ENCODE peak calls at places on chromosome 22, in five cellular contexts. One of them, this sample, is unnamed.

GRCh38 chr22:31647066-31647465 is 14.9 kb downstream of the PISD start:
- DNase-seq in H1: no peak
- DNase-seq in HCT116: no peak
- DNase-seq in SK-N-SH: no peak
- DNase-seq in GM12878: no peak
- DNase-seq in this sample: no peak

GRCh38 chr22:46500201-46500600 is 37.2 kb downstream of the CELSR1 start:
- DNase-seq in H1: peak
- DNase-seq in HCT116: no peak
- DNase-seq in SK-N-SH: no peak
- DNase-seq in GM12878: no peak
- DNase-seq in this sample: peak

GRCh38 chr22:30327864-30328345 is 1.2 kb upstream of the TBC1D10A start:
- DNase-seq in H1: no peak
- DNase-seq in HCT116: peak
- DNase-seq in SK-N-SH: peak
- DNase-seq in GM12878: no peak
- DNase-seq in this sample: no peak

GRCh38 chr22:46068908-46069481 is 81.3 kb upstream of the PPARA start:
- DNase-seq in H1: no peak
- DNase-seq in HCT116: no peak
- DNase-seq in SK-N-SH: no peak
- DNase-seq in GM12878: no peak
- DNase-seq in this sample: no peak

GRCh38 chr22:47787501-47788227 is 1025.2 kb downstream of the TBC1D22A start:
- DNase-seq in H1: no peak
- DNase-seq in HCT116: no peak
- DNase-seq in SK-N-SH: no peak
- DNase-seq in GM12878: no peak
- DNase-seq in this sample: no peak

GRCh38 chr22:21727768-21728167 is 7.8 kb downstream of the YPEL1 start:
- DNase-seq in H1: no peak
- DNase-seq in HCT116: no peak
- DNase-seq in SK-N-SH: no peak
- DNase-seq in GM12878: no peak
- DNase-seq in this sample: no peak

GRCh38 chr22:43011079-43011478 is 3.9 kb downstream of the PACSIN2 start:
- DNase-seq in H1: no peak
- DNase-seq in HCT116: no peak
- DNase-seq in SK-N-SH: no peak
- DNase-seq in GM12878: no peak
- DNase-seq in this sample: no peak

GRCh38 chr22:19629331-19629719 is 85.0 kb upstream of the SEPTIN5 start:
- DNase-seq in H1: no peak
- DNase-seq in HCT116: no peak
- DNase-seq in SK-N-SH: no peak
- DNase-seq in GM12878: no peak
- DNase-seq in this sample: no peak

GRCh38 chr22:20249797-20250354 is 18.2 kb downstream of the RTN4R start:
- DNase-seq in H1: no peak
- DNase-seq in HCT116: no peak
- DNase-seq in SK-N-SH: no peak
- DNase-seq in GM12878: no peak
- DNase-seq in this sample: no peak

GRCh38 chr22:21082248-21082647 is 36.5 kb downstream of the LRRC74B start:
- DNase-seq in H1: no peak
- DNase-seq in HCT116: no peak
- DNase-seq in SK-N-SH: no peak
- DNase-seq in GM12878: no peak
- DNase-seq in this sample: no peak

GRCh38 chr22:20587206-20587958 is 80.0 kb downstream of the MED15 start:
- DNase-seq in H1: no peak
- DNase-seq in HCT116: no peak
- DNase-seq in SK-N-SH: no peak
- DNase-seq in GM12878: no peak
- DNase-seq in this sample: no peak

GRCh38 chr22:32480238-32480637 is 5.6 kb downstream of the FBXO7 start:
- DNase-seq in H1: no peak
- DNase-seq in HCT116: no peak
- DNase-seq in SK-N-SH: no peak
- DNase-seq in GM12878: no peak
- DNase-seq in this sample: no peak

GRCh38 chr22:45101828-45102227 is 61.9 kb upstream of the NUP50 start:
- DNase-seq in H1: no peak
- DNase-seq in HCT116: no peak
- DNase-seq in SK-N-SH: peak
- DNase-seq in GM12878: no peak
- DNase-seq in this sample: peak

GRCh38 chr22:33405194-33405593 is 347.0 kb upstream of the SYN3 start:
- DNase-seq in H1: no peak
- DNase-seq in HCT116: no peak
- DNase-seq in SK-N-SH: no peak
- DNase-seq in GM12878: no peak
- DNase-seq in this sample: no peak

GRCh38 chr22:21026783-21027692 is 5.3 kb downstream of the SLC7A4 start:
- DNase-seq in H1: no peak
- DNase-seq in HCT116: no peak
- DNase-seq in SK-N-SH: no peak
- DNase-seq in GM12878: no peak
- DNase-seq in this sample: no peak

GRCh38 chr22:19149047-19149883 is 827 bp downstream of the GSC2 start:
- DNase-seq in H1: no peak
- DNase-seq in HCT116: no peak
- DNase-seq in SK-N-SH: peak
- DNase-seq in GM12878: no peak
- DNase-seq in this sample: no peak

GRCh38 chr22:30562391-30562790 is 12.1 kb downstream of the GAL3ST1 start:
- DNase-seq in H1: no peak
- DNase-seq in HCT116: peak
- DNase-seq in SK-N-SH: no peak
- DNase-seq in GM12878: no peak
- DNase-seq in this sample: no peak

GRCh38 chr22:20438678-20439492 is 1.3 kb upstream of the SCARF2 start:
- DNase-seq in H1: no peak
- DNase-seq in HCT116: no peak
- DNase-seq in SK-N-SH: peak
- DNase-seq in GM12878: no peak
- DNase-seq in this sample: no peak

GRCh38 chr22:24536089-24536488 is 18.8 kb downstream of the GUCD1 start:
- DNase-seq in H1: no peak
- DNase-seq in HCT116: no peak
- DNase-seq in SK-N-SH: no peak
- DNase-seq in GM12878: no peak
- DNase-seq in this sample: no peak

GRCh38 chr22:31836010-31836409 is 82.2 kb downstream of the DEPDC5 start:
- DNase-seq in H1: no peak
- DNase-seq in HCT116: no peak
- DNase-seq in SK-N-SH: no peak
- DNase-seq in GM12878: no peak
- DNase-seq in this sample: no peak

GRCh38 chr22:46996595-46997310 is 234.3 kb downstream of the TBC1D22A start:
- DNase-seq in H1: no peak
- DNase-seq in HCT116: no peak
- DNase-seq in SK-N-SH: peak
- DNase-seq in GM12878: no peak
- DNase-seq in this sample: no peak

GRCh38 chr22:45754822-45755221 is 83.2 kb downstream of the ATXN10 start:
- DNase-seq in H1: no peak
- DNase-seq in HCT116: no peak
- DNase-seq in SK-N-SH: no peak
- DNase-seq in GM12878: no peak
- DNase-seq in this sample: no peak

GRCh38 chr22:47055921-47056320 is 293.5 kb downstream of the TBC1D22A start:
- DNase-seq in H1: no peak
- DNase-seq in HCT116: no peak
- DNase-seq in SK-N-SH: no peak
- DNase-seq in GM12878: no peak
- DNase-seq in this sample: no peak

GRCh38 chr22:20087319-20088262 is 7.5 kb downstream of the DGCR8 start:
- DNase-seq in H1: no peak
- DNase-seq in HCT116: no peak
- DNase-seq in SK-N-SH: no peak
- DNase-seq in GM12878: no peak
- DNase-seq in this sample: no peak

GRCh38 chr22:48473202-48473601 is 1354.5 kb downstream of the BRD1 start:
- DNase-seq in H1: no peak
- DNase-seq in HCT116: no peak
- DNase-seq in SK-N-SH: no peak
- DNase-seq in GM12878: no peak
- DNase-seq in this sample: no peak

GRCh38 chr22:30240541-30241417 is 5.8 kb downstream of the LIF start:
- DNase-seq in H1: no peak
- DNase-seq in HCT116: no peak
- DNase-seq in SK-N-SH: no peak
- DNase-seq in GM12878: no peak
- DNase-seq in this sample: no peak

GRCh38 chr22:43274595-43275240 is 68.5 kb downstream of the SCUBE1 start:
- DNase-seq in H1: no peak
- DNase-seq in HCT116: no peak
- DNase-seq in SK-N-SH: no peak
- DNase-seq in GM12878: no peak
- DNase-seq in this sample: no peak

GRCh38 chr22:42683599-42684283 is 34.5 kb upstream of the CYB5R3 start:
- DNase-seq in H1: no peak
- DNase-seq in HCT116: no peak
- DNase-seq in SK-N-SH: peak
- DNase-seq in GM12878: no peak
- DNase-seq in this sample: no peak

GRCh38 chr22:30312053-30312452 is 14.7 kb downstream of the TBC1D10A start:
- DNase-seq in H1: no peak
- DNase-seq in HCT116: peak
- DNase-seq in SK-N-SH: no peak
- DNase-seq in GM12878: no peak
- DNase-seq in this sample: no peak

DNA sequence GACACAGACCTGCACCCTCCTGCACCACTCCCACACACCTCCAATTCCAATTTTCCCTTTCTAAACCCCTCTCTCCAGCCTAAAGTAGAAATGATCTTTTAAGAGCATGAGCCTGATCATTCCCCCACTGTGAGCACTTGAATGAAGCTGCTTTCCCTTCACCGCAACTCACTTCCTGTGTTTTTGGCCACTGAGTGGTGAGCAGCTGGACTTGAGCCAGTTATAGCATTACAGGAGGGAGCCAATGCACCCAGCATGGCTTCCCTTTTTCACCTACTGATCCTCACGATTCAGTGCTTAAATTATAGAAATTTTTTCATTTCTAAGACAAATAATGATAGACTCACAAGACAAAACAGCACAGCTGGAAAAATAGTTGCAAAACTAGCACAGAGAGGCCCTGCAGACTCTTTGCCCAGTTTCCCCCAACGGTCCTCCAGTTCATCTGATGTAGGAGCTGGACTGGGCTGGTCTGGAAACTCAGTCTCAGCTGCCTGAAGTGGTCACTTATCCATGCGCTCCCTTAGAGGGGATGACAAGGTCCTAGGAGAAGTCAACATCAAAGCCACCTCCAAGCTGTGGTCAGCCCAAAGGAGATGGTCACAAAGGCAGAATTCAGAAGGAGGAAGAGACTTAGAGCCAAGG is 9.8 kb upstream of the APOL4 start:
- DNase-seq in H1: no peak
- DNase-seq in HCT116: no peak
- DNase-seq in SK-N-SH: no peak
- DNase-seq in GM12878: no peak
- DNase-seq in this sample: no peak
- TF ChIP-seq YY1 in H1: no peak
- TF ChIP-seq YY1 in HCT116: no peak
- TF ChIP-seq YY1 in SK-N-SH: no peak
- TF ChIP-seq YY1 in GM12878: no peak
- TF ChIP-seq YY1 in this sample: no peak

GRCh38 chr22:18068991-18069390 is 8.8 kb upstream of the PEX26 start:
- DNase-seq in H1: no peak
- DNase-seq in HCT116: no peak
- DNase-seq in SK-N-SH: no peak
- DNase-seq in GM12878: no peak
- DNase-seq in this sample: no peak

GRCh38 chr22:18068381-18068988 is 9.3 kb upstream of the PEX26 start:
- DNase-seq in H1: no peak
- DNase-seq in HCT116: no peak
- DNase-seq in SK-N-SH: no peak
- DNase-seq in GM12878: no peak
- DNase-seq in this sample: no peak

GRCh38 chr22:18071968-18072310 is 5.9 kb upstream of the PEX26 start:
- DNase-seq in H1: no peak
- DNase-seq in HCT116: no peak
- DNase-seq in SK-N-SH: no peak
- DNase-seq in GM12878: no peak
- DNase-seq in this sample: no peak

GRCh38 chr22:18070041-18070440 is 7.7 kb upstream of the PEX26 start:
- DNase-seq in H1: no peak
- DNase-seq in HCT116: no peak
- DNase-seq in SK-N-SH: no peak
- DNase-seq in GM12878: no peak
- DNase-seq in this sample: no peak

DNA sequence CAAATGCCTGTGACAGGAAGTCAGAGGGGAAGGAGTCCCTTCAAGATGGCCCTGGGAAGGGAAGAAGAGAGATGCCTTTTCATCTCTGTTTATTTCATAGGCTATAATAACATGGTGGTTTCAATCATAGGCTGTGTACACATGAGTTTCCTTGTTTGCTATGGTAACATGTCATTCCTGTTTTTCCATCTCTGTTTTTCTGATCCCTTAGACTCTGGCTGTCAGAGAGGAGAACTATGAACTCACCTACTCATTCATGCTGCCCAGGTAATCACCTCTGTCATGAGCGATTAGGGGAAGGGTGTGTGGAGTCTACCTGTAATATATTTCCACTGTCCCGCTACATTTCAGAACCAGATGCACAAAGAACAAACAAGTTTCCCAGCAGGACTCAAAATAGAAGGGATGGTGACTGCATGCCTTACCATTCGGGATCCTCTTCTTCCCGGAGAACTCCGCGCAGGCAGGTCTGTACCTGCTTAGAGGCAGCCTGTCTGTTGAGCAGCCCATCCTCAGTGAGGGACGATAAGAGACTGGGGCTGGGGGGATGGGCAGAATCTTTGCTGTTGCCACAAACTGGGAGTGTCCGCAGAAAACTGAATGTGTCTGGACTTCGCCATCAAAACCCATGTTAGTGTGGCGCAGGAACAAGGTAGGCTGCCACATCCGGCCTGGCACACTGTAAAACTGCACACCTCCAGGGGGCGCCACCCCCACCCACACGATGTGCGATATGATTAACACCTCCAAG is 7.1 kb upstream of the PEX26 start:
- DNase-seq in H1: no peak
- DNase-seq in HCT116: no peak
- DNase-seq in SK-N-SH: no peak
- DNase-seq in GM12878: no peak
- DNase-seq in this sample: no peak
- H3K4me3 ChIP-seq in H1: no peak
- H3K4me3 ChIP-seq in HCT116: no peak
- H3K4me3 ChIP-seq in SK-N-SH: no peak
- H3K4me3 ChIP-seq in GM12878: no peak
- H3K4me3 ChIP-seq in this sample: no peak

GRCh38 chr22:37432708-37433054 is 5.4 kb upstream of the ELFN2 start:
- DNase-seq in H1: no peak
- DNase-seq in HCT116: no peak
- DNase-seq in SK-N-SH: no peak
- DNase-seq in GM12878: no peak
- DNase-seq in this sample: no peak
- TF ChIP-seq YY1 in H1: no peak
- TF ChIP-seq YY1 in HCT116: no peak
- TF ChIP-seq YY1 in SK-N-SH: no peak
- TF ChIP-seq YY1 in GM12878: no peak
- TF ChIP-seq YY1 in this sample: no peak

GRCh38 chr22:50202130-50202671 is 1.4 kb downstream of the SELENOO start:
- DNase-seq in H1: no peak
- DNase-seq in HCT116: no peak
- DNase-seq in SK-N-SH: no peak
- DNase-seq in GM12878: no peak
- DNase-seq in this sample: no peak
- H3K4me3 ChIP-seq in H1: peak
- H3K4me3 ChIP-seq in HCT116: peak
- H3K4me3 ChIP-seq in SK-N-SH: peak
- H3K4me3 ChIP-seq in GM12878: peak
- H3K4me3 ChIP-seq in this sample: peak

This sample was measured in NT2/D1.